ENCODE peak calls at places on chromosomes 16 and 17, in four cellular contexts. U is mucosa of descending colon, I is IMR-90, B is breast epithelium. F is an unnamed sample. For H3K4me1, the result is how much of the 10 kb centered on the place peaks cover.

GRCh38 chr17:50935201-50936124 is 69.3 kb upstream of the TOB1 start:
- DNase-seq in U (no peak), I (no peak), B (peak), F (no peak)

GRCh38 chr17:37558299-37558698 is 50.9 kb downstream of the SYNRG start:
- DNase-seq in U (no peak), I (peak), B (no peak), F (no peak)

GRCh38 chr16:64011650-64012049 is 1110.2 kb downstream of the CDH11 start:
- DNase-seq in U (no peak), I (no peak), B (no peak), F (no peak)

GRCh38 chr17:17205368-17206148 is 575 bp downstream of the PLD6 start:
- DNase-seq in U (peak), I (peak), B (no peak), F (no peak)

GRCh38 chr16:86092586-86093480 is 193.9 kb downstream of the IRF8 start:
- DNase-seq in U (no peak), I (no peak), B (no peak), F (no peak)

GRCh38 chr16:2842340-2843000 is 12.4 kb downstream of the ZG16B start:
- DNase-seq in U (peak), I (no peak), B (no peak), F (no peak)

GRCh38 chr16:35735403-35736251 is 2276.2 kb downstream of the TP53TG3F start:
- DNase-seq in U (peak), I (no peak), B (no peak), F (peak)

GRCh38 chr17:33732116-33732515 is 439.0 kb upstream of the ASIC2 start:
- DNase-seq in U (no peak), I (peak), B (no peak), F (no peak)

GRCh38 chr17:4230142-4230541 is 33.6 kb downstream of the ANKFY1 start:
- DNase-seq in U (no peak), I (peak), B (peak), F (no peak)

GRCh38 chr17:78828470-78829185 is 12.0 kb downstream of the USP36 start:
- DNase-seq in U (no peak), I (peak), B (no peak), F (no peak)

GRCh38 chr17:8791910-8792270 is 7.3 kb downstream of the MFSD6L start:
- DNase-seq in U (no peak), I (peak), B (no peak), F (peak)

GRCh38 chr16:66534376-66534799 is 15.5 kb downstream of the TK2 start:
- DNase-seq in U (no peak), I (no peak), B (no peak), F (no peak)

GRCh38 chr16:28062261-28063046 is 1.1 kb downstream of the GSG1L start:
- DNase-seq in U (peak), I (no peak), B (no peak), F (no peak)
- H3K4me3 ChIP-seq in U (no peak), I (no peak), B (peak), F (peak)

DNA sequence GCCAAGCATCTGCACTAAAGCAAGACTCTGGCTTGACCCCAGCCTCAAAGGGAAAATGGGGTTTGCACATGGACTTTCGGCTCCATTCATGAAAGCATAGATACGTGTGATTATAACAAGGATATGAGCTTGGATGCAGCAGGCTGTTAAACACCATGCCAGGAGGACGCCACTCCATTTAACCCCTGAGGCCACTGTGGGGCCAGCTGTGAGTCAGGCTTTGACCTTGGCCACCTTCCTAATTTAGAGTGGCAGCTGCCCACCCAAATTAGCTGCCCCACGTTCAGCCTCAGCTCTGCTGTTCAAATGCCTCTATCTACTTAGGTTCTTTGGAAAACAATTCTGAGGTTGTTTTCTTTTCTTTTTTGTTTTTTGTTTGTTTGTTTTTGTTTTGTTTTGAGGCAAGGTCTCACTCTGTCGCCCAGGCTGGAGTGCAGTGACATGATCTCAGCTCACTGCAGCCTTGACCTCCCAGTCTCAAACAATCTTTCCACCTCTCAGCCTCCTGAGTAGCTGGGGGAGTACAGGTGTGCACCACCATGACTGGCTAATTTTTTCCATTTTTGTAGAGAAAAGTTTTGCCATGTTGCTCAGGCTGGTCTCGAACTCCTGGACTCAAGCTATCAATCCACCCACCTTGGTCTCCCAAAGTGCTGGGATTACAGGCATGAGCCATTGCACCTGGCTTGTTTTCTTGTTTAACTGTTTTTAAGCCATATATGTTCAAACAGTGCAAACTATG is 23.2 kb upstream of the KIFC3 start:
- DNase-seq in U (no peak), I (no peak), B (no peak), F (no peak)
- H3K4me1 ChIP-seq in U (under half), I (under half), B (under half), F (under half)

DNA sequence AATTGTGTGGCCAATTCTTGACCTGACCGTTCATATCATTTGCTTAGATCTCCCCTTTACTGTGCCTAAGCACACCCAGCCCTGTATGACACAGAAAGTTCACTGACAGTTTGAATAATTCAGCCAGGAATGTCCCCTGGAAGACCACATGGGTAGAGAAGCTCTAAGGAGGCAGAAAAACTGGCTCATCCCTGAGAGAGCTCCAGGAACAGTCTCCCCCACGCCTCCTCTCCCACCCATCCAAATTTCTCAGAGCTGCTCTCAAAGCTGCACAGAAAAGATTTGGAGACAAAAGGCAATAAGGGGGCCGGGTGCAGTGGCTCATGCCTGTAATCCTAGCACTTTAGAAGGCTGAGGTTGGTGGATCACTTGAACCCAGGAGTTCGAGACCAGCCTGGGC is 11.2 kb downstream of the PRAC1 start:
- DNase-seq in U (no peak), I (no peak), B (no peak), F (no peak)
- H3K4me3 ChIP-seq in U (no peak), I (no peak), B (no peak), F (no peak)

DNA sequence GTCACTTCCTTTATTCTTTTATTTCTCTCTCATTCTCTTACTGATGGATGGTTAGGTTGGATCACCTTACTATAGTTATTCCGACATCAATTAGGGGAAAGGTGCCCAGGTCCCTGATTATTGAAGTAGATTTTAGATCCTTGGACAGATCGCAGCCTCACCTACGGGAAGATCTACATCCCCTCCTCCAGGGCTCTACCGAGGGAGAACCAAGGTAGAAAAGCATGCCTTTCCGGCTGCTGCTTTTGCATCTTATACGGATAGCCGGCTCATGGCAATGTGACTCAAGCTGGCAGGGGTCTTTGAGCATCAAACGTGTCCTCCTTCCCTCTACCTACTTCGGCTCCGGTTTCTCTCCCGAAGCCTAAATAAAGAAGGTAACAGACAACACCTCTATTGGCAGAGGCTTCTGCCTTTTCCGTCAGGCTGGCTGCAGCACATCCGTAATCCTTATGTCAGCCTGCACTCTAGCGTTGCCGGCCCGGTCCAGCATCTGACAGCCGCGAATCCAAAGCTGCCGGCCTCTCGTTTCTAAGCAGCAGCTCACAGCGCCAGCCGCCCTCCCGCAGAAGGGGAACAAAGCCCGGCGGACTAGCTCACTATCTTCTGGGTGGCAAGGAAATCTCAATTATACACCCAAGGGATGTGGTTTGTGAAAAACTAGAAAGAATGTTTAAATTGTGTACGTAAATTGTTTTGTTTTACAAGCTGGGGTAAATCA is 46.9 kb downstream of the IRX6 start:
- DNase-seq in U (no peak), I (peak), B (peak), F (no peak)
- H3K4me1 ChIP-seq in U (under half), I (under half), B (under half), F (under half)

DNA sequence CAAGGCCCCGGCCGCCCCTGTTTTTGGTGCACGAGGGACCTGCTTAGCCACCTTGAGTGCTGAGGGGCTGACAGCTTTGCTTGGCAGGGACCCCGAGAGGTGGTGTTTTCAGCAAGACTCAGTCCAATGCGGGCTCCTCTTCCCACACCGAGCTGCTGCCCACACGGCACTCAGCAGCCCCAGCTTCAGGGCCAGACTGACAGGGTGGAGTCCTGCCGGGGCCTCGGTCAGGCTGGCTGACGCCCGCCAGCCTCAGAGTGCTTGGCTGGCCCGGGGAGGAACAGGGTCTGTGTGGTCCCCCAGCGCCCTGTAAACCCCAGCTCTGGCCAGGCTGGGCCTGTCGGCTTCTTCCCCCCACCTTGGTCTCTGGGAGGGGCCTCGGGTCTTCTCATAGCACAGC is 2.5 kb downstream of the SOX8 start:
- DNase-seq in U (no peak), I (no peak), B (no peak), F (no peak)
- H3K4me3 ChIP-seq in U (no peak), I (no peak), B (no peak), F (no peak)